ENCODE peak calls at places on chromosomes 11 and 22, in nine cellular contexts. M, L, R, K, V, X, O, Z and J are unnamed samples.

GRCh38 chr22:19488884-19489843 is 9.4 kb downstream of the CDC45 start:
- DNase-seq in M (no peak), L (no peak), R (no peak), K (no peak), V (no peak), X (no peak), O (no peak), Z (peak; percentile 25), J (no peak)

GRCh38 chr22:45564349-45565030 is 61.8 kb downstream of the FBLN1 start:
- DNase-seq in M (no peak), L (no peak), R (no peak), K (no peak), V (no peak), X (no peak), O (no peak), Z (no peak), J (no peak)

GRCh38 chr11:125457814-125458343 is 38.2 kb downstream of the FEZ1 start:
- DNase-seq in M (peak; percentile 74), L (peak; percentile 77), R (no peak), K (peak; percentile 40), V (no peak), X (no peak), O (no peak), Z (peak; percentile 13), J (no peak)

GRCh38 chr11:109486129-109486528 is 64.1 kb downstream of the C11orf87 start:
- DNase-seq in M (no peak), L (no peak), R (no peak), K (no peak), V (no peak), X (no peak), O (no peak), Z (no peak), J (no peak)

GRCh38 chr22:29998627-29999026 is 81.6 kb upstream of the HORMAD2 start:
- DNase-seq in M (no peak), L (no peak), R (no peak), K (no peak), V (no peak), X (no peak), O (no peak), Z (no peak), J (no peak)

GRCh38 chr11:64604458-64605247 is 13.6 kb downstream of the SLC22A12 start:
- DNase-seq in M (no peak), L (no peak), R (no peak), K (no peak), V (no peak), X (no peak), O (no peak), Z (no peak), J (no peak)

GRCh38 chr11:12942157-12942556 is 67.0 kb upstream of the RASSF10 start:
- DNase-seq in M (no peak), L (no peak), R (no peak), K (no peak), V (no peak), X (no peak), O (no peak), Z (no peak), J (no peak)

GRCh38 chr11:120056301-120057027 is 81.4 kb downstream of the TRIM29 start:
- DNase-seq in M (no peak), L (no peak), R (no peak), K (no peak), V (no peak), X (no peak), O (no peak), Z (no peak), J (no peak)

GRCh38 chr11:17148536-17148935 is 59.2 kb downstream of the PIK3C2A start:
- DNase-seq in M (no peak), L (no peak), R (no peak), K (no peak), V (no peak), X (no peak), O (no peak), Z (no peak), J (no peak)

GRCh38 chr22:31346255-31346732 is at the start of gene PATZ1:
- DNase-seq in M (peak; percentile 85), L (peak; percentile 91), R (peak; percentile 68), K (no peak), V (no peak), X (no peak), O (peak; percentile 91), Z (peak; percentile 71), J (peak; percentile 51)

GRCh38 chr22:45709866-45710265 is 38.2 kb downstream of the ATXN10 start:
- DNase-seq in M (no peak), L (no peak), R (no peak), K (no peak), V (no peak), X (no peak), O (no peak), Z (no peak), J (no peak)

GRCh38 chr11:12642040-12642439 is 32.2 kb upstream of the TEAD1 start:
- DNase-seq in M (no peak), L (no peak), R (no peak), K (no peak), V (no peak), X (no peak), O (no peak), Z (peak; percentile 59), J (no peak)

GRCh38 chr11:117144477-117145392 is 648 bp downstream of the PAFAH1B2 start:
- DNase-seq in M (peak; percentile 82), L (peak; percentile 82), R (peak; percentile 57), K (no peak), V (no peak), X (peak; percentile 92), O (peak; percentile 89), Z (peak; percentile 84), J (no peak)

GRCh38 chr11:97107604-97108003 is 717.8 kb downstream of the JRKL start:
- DNase-seq in M (no peak), L (no peak), R (no peak), K (no peak), V (no peak), X (no peak), O (no peak), Z (no peak), J (no peak)

DNA sequence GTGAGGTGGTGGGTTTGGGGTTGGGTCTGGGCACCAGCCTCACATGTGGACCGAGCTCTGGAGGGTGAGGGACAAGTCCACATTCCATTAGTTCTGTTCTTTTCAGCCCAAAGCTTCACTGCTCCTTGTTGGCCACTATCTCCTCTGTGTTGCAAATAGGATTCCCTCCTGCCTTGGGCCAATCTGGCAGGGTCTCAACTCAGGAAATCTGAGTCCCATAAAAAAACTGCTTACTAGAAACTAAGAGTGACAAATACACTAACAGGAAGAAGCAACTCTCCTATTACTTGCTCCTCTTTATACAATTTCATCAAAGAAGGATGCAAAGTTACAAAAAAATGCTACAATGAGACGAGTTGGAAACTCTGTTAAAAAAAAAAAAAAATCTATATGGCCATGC is 66.2 kb upstream of the CSNK1E start:
- DNase-seq in M (no peak), L (no peak), R (no peak), K (no peak), V (no peak), X (no peak), O (no peak), Z (no peak), J (no peak)
- H3K4me3 ChIP-seq in M (no peak overlapping the region), L (no peak overlapping the region), R (no peak overlapping the region), K (no peak overlapping the region), V (no peak overlapping the region), X (no peak overlapping the region), O (no peak overlapping the region), Z (no peak overlapping the region), J (no peak overlapping the region)

GRCh38 chr22:27752771-27753170 is 48.8 kb downstream of the MN1 start:
- DNase-seq in M (no peak), L (peak; percentile 81), R (peak; percentile 29), K (no peak), V (no peak), X (no peak), O (no peak), Z (no peak), J (no peak)
- TF ChIP-seq POLR2AphosphoS5 in M (no peak), L (no peak), R (no peak), K (no peak), V (no peak), X (no peak), O (no peak), Z (no peak), J (no peak)

DNA sequence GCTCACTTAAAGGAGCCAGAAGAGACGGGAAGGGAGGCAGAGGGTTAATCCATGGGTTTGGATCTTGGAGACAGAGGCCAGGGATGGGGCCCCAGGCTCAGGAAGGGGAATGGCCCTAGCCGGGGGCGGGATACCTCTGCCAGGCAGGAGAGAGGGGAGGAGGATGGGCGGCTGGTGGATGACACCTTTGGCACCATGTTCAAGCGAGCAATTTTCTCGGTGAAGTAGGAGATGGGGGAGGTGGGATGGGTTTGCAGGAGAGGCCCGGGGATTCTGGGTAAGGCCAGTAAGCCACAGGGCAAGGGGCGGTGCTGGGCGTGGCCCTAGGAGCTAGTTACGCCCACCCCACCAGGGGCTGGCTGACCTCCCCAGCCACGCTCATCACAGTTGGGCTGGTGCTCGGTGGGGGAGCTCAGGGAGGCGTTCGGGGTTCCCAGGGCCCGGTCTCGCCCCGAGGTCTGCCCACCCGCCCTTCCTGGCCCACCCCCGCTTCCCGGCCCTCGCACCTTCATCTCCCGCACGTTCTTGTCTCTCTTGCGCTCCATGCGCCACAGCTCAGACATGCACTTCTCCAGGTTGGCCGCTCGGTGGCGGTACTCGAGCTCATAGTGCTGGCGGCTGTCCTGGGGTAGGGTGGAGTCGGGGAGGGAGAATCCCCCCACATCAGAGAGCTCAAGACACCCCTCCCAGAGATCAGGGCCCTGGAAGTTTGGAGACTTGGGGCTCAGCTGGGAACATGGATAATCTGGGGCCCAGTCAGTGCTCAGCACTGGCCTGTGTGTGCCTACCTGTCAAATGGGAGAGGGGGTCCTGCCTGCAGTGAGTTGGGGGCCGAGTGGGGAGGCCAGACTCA is 12.7 kb downstream of the BAIAP2L2 start:
- DNase-seq in M (no peak), L (no peak), R (no peak), K (peak; percentile 91), V (no peak), X (peak; percentile 68), O (no peak), Z (peak; percentile 12), J (peak; percentile 15)
- H3K4me3 ChIP-seq in M (no peak overlapping the region), L (no peak overlapping the region), R (no peak overlapping the region), K (peak overlapping the region; percentile 44), V (no peak overlapping the region), X (no peak overlapping the region), O (no peak overlapping the region), Z (no peak overlapping the region), J (no peak overlapping the region)

GRCh38 chr11:110774138-110775014 is 62.1 kb upstream of the ARHGAP20 start:
- DNase-seq in M (no peak), L (no peak), R (no peak), K (no peak), V (no peak), X (no peak), O (no peak), Z (no peak), J (no peak)

GRCh38 chr11:110776091-110776490 is 63.9 kb upstream of the ARHGAP20 start:
- DNase-seq in M (no peak), L (no peak), R (no peak), K (no peak), V (no peak), X (no peak), O (no peak), Z (peak; percentile 81), J (no peak)

GRCh38 chr11:110778351-110778750 is 66.1 kb upstream of the ARHGAP20 start:
- DNase-seq in M (no peak), L (no peak), R (no peak), K (no peak), V (no peak), X (no peak), O (no peak), Z (peak; percentile 65), J (no peak)

GRCh38 chr11:110779108-110779507 is 66.9 kb upstream of the ARHGAP20 start:
- DNase-seq in M (no peak), L (no peak), R (no peak), K (no peak), V (no peak), X (no peak), O (no peak), Z (no peak), J (no peak)

GRCh38 chr11:110777765-110778164 is 65.5 kb upstream of the ARHGAP20 start:
- DNase-seq in M (no peak), L (no peak), R (peak; percentile 49), K (no peak), V (no peak), X (no peak), O (no peak), Z (peak; percentile 95), J (no peak)
- TF ChIP-seq POLR2AphosphoS5 in M (no peak), L (no peak), R (peak; percentile 7), K (no peak), V (no peak), X (peak; percentile 18), O (no peak), Z (peak; percentile 49), J (no peak)